ENCODE peak calls at places on chromosomes 13 and 19, in eight cellular contexts. G, F, E, S, M, R, O and B are unnamed samples.

GRCh38 chr19:29978139-29978538 is 36.1 kb downstream of the URI1 start:
- DNase-seq in G (no peak), F (no peak), E (no peak), S (no peak), M (no peak), R (no peak), O (no peak), B (no peak)

GRCh38 chr19:43636121-43636683 is 3.4 kb downstream of the CADM4 start:
- DNase-seq in G (no peak), F (no peak), E (peak; percentile 53), S (no peak), M (no peak), R (no peak), O (peak; percentile 24), B (no peak)

GRCh38 chr13:34358811-34359513 is 541.0 kb downstream of the RFC3 start:
- DNase-seq in G (no peak), F (no peak), E (no peak), S (no peak), M (no peak), R (peak; percentile 39), O (no peak), B (no peak)

GRCh38 chr13:103203750-103204330 is 137.6 kb upstream of the SLC10A2 start:
- DNase-seq in G (no peak), F (no peak), E (no peak), S (no peak), M (no peak), R (no peak), O (no peak), B (no peak)

GRCh38 chr19:23440791-23441190 is 45.5 kb upstream of the ZNF91 start:
- DNase-seq in G (peak; percentile 16), F (no peak), E (no peak), S (peak; percentile 39), M (no peak), R (peak; percentile 34), O (no peak), B (no peak)

GRCh38 chr13:30142502-30143211 is 164.7 kb downstream of the KATNAL1 start:
- DNase-seq in G (no peak), F (no peak), E (peak; percentile 84), S (peak; percentile 75), M (no peak), R (no peak), O (peak; percentile 6), B (peak; percentile 34)

GRCh38 chr19:36009220-36009619 is 607 bp upstream of the SYNE4 start:
- DNase-seq in G (no peak), F (no peak), E (peak; percentile 78), S (peak; percentile 90), M (peak; percentile 72), R (no peak), O (no peak), B (peak; percentile 76)

GRCh38 chr19:14416743-14417214 is 2.4 kb downstream of the DDX39A start:
- DNase-seq in G (no peak), F (no peak), E (no peak), S (no peak), M (peak; percentile 71), R (no peak), O (no peak), B (peak; percentile 78)

GRCh38 chr19:6273701-6274601 is 5.8 kb downstream of the MLLT1 start:
- DNase-seq in G (peak; percentile 67), F (no peak), E (peak; percentile 94), S (peak; percentile 74), M (peak; percentile 83), R (peak; percentile 97), O (peak; percentile 89), B (peak; percentile 64)

DNA sequence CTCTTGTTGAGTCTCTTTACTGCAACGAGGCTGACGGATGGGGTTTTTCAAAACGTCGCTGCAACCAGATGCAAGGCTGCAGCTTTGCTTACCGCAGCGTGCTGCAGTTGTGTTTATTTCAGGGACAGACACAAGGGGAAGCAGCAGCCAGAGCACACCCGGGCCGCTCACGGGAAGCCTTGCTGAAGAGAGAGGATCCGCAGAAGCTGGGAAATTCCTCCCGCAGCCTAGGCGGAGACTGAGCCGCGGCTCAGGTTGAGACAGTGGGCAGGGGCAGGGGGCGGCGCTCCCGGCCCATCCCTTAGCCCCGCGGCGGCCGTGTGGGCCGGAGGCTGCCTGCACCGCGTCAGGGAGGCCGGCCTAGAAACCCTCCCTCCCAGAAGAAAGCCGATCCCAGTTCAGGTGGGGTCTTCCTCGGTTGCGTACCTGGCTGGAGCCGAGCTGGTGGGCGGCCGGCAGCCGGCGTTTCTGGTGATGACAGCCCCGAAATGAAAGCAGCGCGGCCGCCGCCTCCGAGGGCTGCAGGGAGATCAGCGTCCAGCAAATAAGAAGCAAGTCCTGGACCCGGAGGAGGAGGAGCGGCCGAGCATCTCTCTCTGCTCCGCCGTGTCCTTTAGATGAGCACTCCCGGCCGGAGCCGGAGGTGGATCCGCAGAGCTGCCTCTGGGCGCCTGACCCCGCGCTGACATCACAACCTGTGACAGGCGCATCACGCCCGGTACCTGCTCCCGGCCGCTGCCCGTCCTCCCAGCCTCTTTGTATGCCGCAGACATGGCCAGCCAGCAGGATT is at the start of gene FRY:
- DNase-seq in G (no peak), F (no peak), E (peak; percentile 73), S (peak; percentile 81), M (peak; percentile 60), R (peak; percentile 93), O (peak; percentile 74), B (peak; percentile 56)
- TF ChIP-seq EP300 in G (no peak), F (no peak), E (no peak), S (no peak), M (no peak), R (no peak), O (no peak), B (no peak)

GRCh38 chr19:8392017-8392591 is 1.9 kb downstream of the RAB11B start:
- DNase-seq in G (no peak), F (no peak), E (no peak), S (peak; percentile 57), M (peak; percentile 81), R (no peak), O (no peak), B (no peak)

GRCh38 chr19:8390617-8390981 is 439 bp downstream of the RAB11B start:
- DNase-seq in G (peak; percentile 94), F (peak; percentile 63), E (peak; percentile 99), S (peak; percentile 96), M (peak; percentile 98), R (peak; percentile 99), O (peak; percentile 81), B (peak; percentile 97)

GRCh38 chr19:8388612-8388958 is 1.6 kb upstream of the RAB11B start:
- DNase-seq in G (no peak), F (no peak), E (no peak), S (no peak), M (no peak), R (no peak), O (no peak), B (no peak)

GRCh38 chr19:8391274-8392016 is 1.3 kb downstream of the RAB11B start:
- DNase-seq in G (no peak), F (no peak), E (peak; percentile 70), S (no peak), M (peak; percentile 54), R (no peak), O (no peak), B (no peak)

DNA sequence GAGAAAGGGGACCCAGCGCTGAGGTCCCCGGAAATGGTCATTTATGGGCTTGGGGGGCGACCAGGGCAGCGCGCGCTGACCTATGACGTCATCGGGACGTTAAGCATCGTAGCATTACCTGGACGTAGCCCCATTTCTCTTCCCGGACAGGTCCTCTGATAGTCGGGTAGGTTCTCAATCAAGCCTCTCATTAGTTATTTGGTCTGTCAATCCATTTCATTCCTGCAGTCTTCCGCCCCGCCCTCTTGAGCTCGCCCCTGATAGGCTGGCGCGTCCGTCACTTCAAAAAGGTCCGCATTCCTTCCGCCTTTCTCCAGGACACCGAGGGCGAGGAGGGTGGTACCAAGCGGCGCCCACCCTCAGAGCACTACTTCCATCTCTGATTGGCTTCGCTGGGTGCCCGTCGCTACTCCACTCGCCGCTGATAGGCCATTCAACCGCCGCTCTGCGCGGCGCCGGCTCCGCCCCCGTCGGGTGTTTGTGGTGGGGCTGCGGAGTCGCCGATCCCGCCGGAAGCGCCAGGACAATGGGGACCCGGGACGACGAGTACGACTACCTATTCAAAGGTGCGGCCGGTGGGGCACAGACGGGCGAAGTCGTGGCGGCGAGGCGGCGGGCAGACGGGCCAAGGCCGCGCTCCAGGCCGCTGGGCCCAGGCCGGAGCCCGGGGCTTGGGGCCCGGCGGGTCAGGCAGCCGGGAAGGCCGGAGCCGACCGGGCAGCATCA is at the start of gene RAB11B:
- DNase-seq in G (peak; percentile 100), F (peak; percentile 100), E (peak; percentile 99), S (peak; percentile 92), M (peak; percentile 100), R (peak; percentile 100), O (peak; percentile 99), B (peak; percentile 100)
- TF ChIP-seq POLR2AphosphoS5 in G (peak; percentile 42), F (peak; percentile 52), E (peak; percentile 60), S (peak; percentile 12), M (peak; percentile 27), R (peak; percentile 87), O (peak; percentile 45), B (peak; percentile 72)

GRCh38 chr13:112742583-112742982 is 52.7 kb downstream of the ATP11A start:
- DNase-seq in G (no peak), F (no peak), E (no peak), S (no peak), M (no peak), R (no peak), O (no peak), B (no peak)

GRCh38 chr13:112741835-112742570 is 52.2 kb downstream of the ATP11A start:
- DNase-seq in G (no peak), F (no peak), E (no peak), S (no peak), M (no peak), R (no peak), O (no peak), B (no peak)

GRCh38 chr13:112740502-112741131 is 50.8 kb downstream of the ATP11A start:
- DNase-seq in G (peak; percentile 59), F (no peak), E (peak; percentile 81), S (no peak), M (peak; percentile 45), R (no peak), O (no peak), B (peak; percentile 50)

GRCh38 chr13:112743451-112744305 is 53.8 kb downstream of the ATP11A start:
- DNase-seq in G (no peak), F (no peak), E (no peak), S (no peak), M (no peak), R (no peak), O (no peak), B (no peak)

DNA sequence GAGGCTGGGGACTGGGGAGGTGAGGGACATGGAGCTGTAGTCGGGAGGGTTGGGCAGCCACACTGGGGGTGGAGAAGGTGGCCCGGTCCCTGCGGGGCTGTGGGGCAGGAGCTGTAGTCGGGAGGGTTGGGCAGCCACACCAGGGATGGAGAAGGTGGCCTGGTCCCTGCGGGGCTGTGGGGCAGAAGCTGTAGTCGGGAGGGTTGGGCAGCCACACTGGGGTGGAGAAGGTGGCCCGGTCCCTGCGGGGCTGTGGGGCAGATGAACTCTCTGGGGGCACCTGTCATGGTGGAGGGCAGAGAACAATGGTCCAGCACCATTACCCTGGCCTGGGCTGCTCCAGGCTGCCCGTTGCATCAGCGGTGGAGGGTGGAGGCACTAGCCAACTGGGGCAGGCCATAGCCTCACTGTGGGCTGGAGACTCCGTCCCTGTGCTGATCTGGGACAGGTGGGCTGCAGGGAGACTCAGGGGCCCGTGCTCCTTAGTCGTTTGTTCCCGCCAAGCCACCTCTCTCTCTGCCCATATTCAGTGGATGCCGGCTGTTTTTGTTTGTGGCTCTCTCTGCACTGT is 51.4 kb downstream of the ATP11A start:
- DNase-seq in G (no peak), F (no peak), E (no peak), S (no peak), M (no peak), R (no peak), O (no peak), B (no peak)
- TF ChIP-seq EP300 in G (no peak), F (no peak), E (no peak), S (no peak), M (no peak), R (no peak), O (no peak), B (no peak)

GRCh38 chr19:19548915-19549537 is 11.0 kb downstream of the CILP2 start:
- DNase-seq in G (no peak), F (no peak), E (no peak), S (no peak), M (no peak), R (no peak), O (no peak), B (no peak)
- TF ChIP-seq POLR2AphosphoS5 in G (no peak), F (no peak), E (no peak), S (no peak), M (no peak), R (no peak), O (no peak), B (no peak)